ENCODE peak calls at places on chromosomes 6 and 20, in four cellular contexts. One of them, this sample, is unnamed. For H3K4me1, the result is how much of the 10 kb centered on the place peaks cover.

GRCh38 chr20:16222859-16223411 is 350.3 kb downstream of the KIF16B start:
- DNase-seq in naive thymus-derived CD4-positive, alpha-beta T cell: no peak
- DNase-seq in neural progenitor cell: no peak
- DNase-seq in right atrium auricular region: no peak
- DNase-seq in this sample: no peak

GRCh38 chr20:4171538-4172116 is 156.3 kb upstream of the RNF24 start:
- DNase-seq in right atrium auricular region: no peak
- DNase-seq in neural progenitor cell: peak
- DNase-seq in naive thymus-derived CD4-positive, alpha-beta T cell: no peak
- DNase-seq in this sample: no peak

GRCh38 chr6:5679696-5680494 is 326.8 kb downstream of the NRN1 start:
- DNase-seq in right atrium auricular region: no peak
- DNase-seq in neural progenitor cell: no peak
- DNase-seq in naive thymus-derived CD4-positive, alpha-beta T cell: no peak
- DNase-seq in this sample: no peak

GRCh38 chr6:134080171-134080795 is 27.9 kb upstream of the SLC2A12 start:
- DNase-seq in right atrium auricular region: no peak
- DNase-seq in neural progenitor cell: no peak
- DNase-seq in naive thymus-derived CD4-positive, alpha-beta T cell: no peak
- DNase-seq in this sample: no peak

GRCh38 chr20:3398681-3399252 is 8.7 kb downstream of the DNAAF9 start:
- DNase-seq in neural progenitor cell: no peak
- DNase-seq in naive thymus-derived CD4-positive, alpha-beta T cell: no peak
- DNase-seq in right atrium auricular region: no peak
- DNase-seq in this sample: no peak

GRCh38 chr6:12162203-12162602 is 128.0 kb upstream of the EDN1 start:
- DNase-seq in neural progenitor cell: no peak
- DNase-seq in right atrium auricular region: no peak
- DNase-seq in naive thymus-derived CD4-positive, alpha-beta T cell: no peak
- DNase-seq in this sample: no peak

GRCh38 chr6:15520616-15521203 is 142.1 kb downstream of the DTNBP1 start:
- DNase-seq in neural progenitor cell: no peak
- DNase-seq in naive thymus-derived CD4-positive, alpha-beta T cell: no peak
- DNase-seq in right atrium auricular region: no peak
- DNase-seq in this sample: no peak

GRCh38 chr6:93684339-93684738 is 265.0 kb upstream of the EPHA7 start:
- DNase-seq in right atrium auricular region: no peak
- DNase-seq in neural progenitor cell: no peak
- DNase-seq in naive thymus-derived CD4-positive, alpha-beta T cell: no peak
- DNase-seq in this sample: no peak

GRCh38 chr6:151535476-151536279 is 41.9 kb downstream of the CCDC170 start:
- DNase-seq in naive thymus-derived CD4-positive, alpha-beta T cell: no peak
- DNase-seq in neural progenitor cell: no peak
- DNase-seq in right atrium auricular region: no peak
- DNase-seq in this sample: no peak

GRCh38 chr6:158519354-158519753 is 40.5 kb upstream of the TMEM181 start:
- DNase-seq in neural progenitor cell: no peak
- DNase-seq in right atrium auricular region: no peak
- DNase-seq in naive thymus-derived CD4-positive, alpha-beta T cell: no peak
- DNase-seq in this sample: no peak
- H3K4me1 ChIP-seq in neural progenitor cell: under half
- H3K4me1 ChIP-seq in right atrium auricular region: under half
- H3K4me1 ChIP-seq in naive thymus-derived CD4-positive, alpha-beta T cell: under half
- H3K4me1 ChIP-seq in this sample: under half

GRCh38 chr6:135851442-135852271 is at the start of gene PDE7B:
- DNase-seq in right atrium auricular region: peak
- DNase-seq in neural progenitor cell: peak
- DNase-seq in naive thymus-derived CD4-positive, alpha-beta T cell: peak
- DNase-seq in this sample: peak
- H3K27ac ChIP-seq in right atrium auricular region: peak
- H3K27ac ChIP-seq in neural progenitor cell: peak
- H3K27ac ChIP-seq in naive thymus-derived CD4-positive, alpha-beta T cell: peak
- H3K27ac ChIP-seq in this sample: no peak

GRCh38 chr6:7781240-7781639 is 55.3 kb downstream of the BMP6 start:
- DNase-seq in neural progenitor cell: no peak
- DNase-seq in right atrium auricular region: no peak
- DNase-seq in naive thymus-derived CD4-positive, alpha-beta T cell: no peak
- DNase-seq in this sample: no peak
- H3K4me3 ChIP-seq in neural progenitor cell: no peak
- H3K4me3 ChIP-seq in right atrium auricular region: no peak
- H3K4me3 ChIP-seq in naive thymus-derived CD4-positive, alpha-beta T cell: no peak
- H3K4me3 ChIP-seq in this sample: no peak

GRCh38 chr20:47355489-47356219 is 845 bp downstream of the ZMYND8 start:
- DNase-seq in right atrium auricular region: no peak
- DNase-seq in naive thymus-derived CD4-positive, alpha-beta T cell: no peak
- DNase-seq in neural progenitor cell: peak
- DNase-seq in this sample: no peak

GRCh38 chr20:47356220-47356525 is 326 bp downstream of the ZMYND8 start:
- DNase-seq in right atrium auricular region: no peak
- DNase-seq in neural progenitor cell: no peak
- DNase-seq in naive thymus-derived CD4-positive, alpha-beta T cell: no peak
- DNase-seq in this sample: no peak

GRCh38 chr20:47354388-47354709 is 2.1 kb downstream of the ZMYND8 start:
- DNase-seq in neural progenitor cell: no peak
- DNase-seq in naive thymus-derived CD4-positive, alpha-beta T cell: no peak
- DNase-seq in right atrium auricular region: no peak
- DNase-seq in this sample: no peak

GRCh38 chr20:47353697-47354387 is 2.7 kb downstream of the ZMYND8 start:
- DNase-seq in right atrium auricular region: no peak
- DNase-seq in naive thymus-derived CD4-positive, alpha-beta T cell: no peak
- DNase-seq in neural progenitor cell: no peak
- DNase-seq in this sample: no peak

GRCh38 chr20:47354710-47355488 is 1.6 kb downstream of the ZMYND8 start:
- DNase-seq in right atrium auricular region: no peak
- DNase-seq in naive thymus-derived CD4-positive, alpha-beta T cell: no peak
- DNase-seq in neural progenitor cell: no peak
- DNase-seq in this sample: no peak
- H3K4me1 ChIP-seq in right atrium auricular region: half or more
- H3K4me1 ChIP-seq in naive thymus-derived CD4-positive, alpha-beta T cell: half or more
- H3K4me1 ChIP-seq in neural progenitor cell: half or more
- H3K4me1 ChIP-seq in this sample: half or more

GRCh38 chr20:41175727-41176330 is 38.5 kb downstream of the PLCG1 start:
- DNase-seq in right atrium auricular region: peak
- DNase-seq in neural progenitor cell: no peak
- DNase-seq in naive thymus-derived CD4-positive, alpha-beta T cell: no peak
- DNase-seq in this sample: peak

GRCh38 chr20:41174373-41174772 is 37.0 kb downstream of the PLCG1 start:
- DNase-seq in neural progenitor cell: no peak
- DNase-seq in right atrium auricular region: peak
- DNase-seq in naive thymus-derived CD4-positive, alpha-beta T cell: no peak
- DNase-seq in this sample: no peak

GRCh38 chr20:41173791-41174341 is 36.5 kb downstream of the PLCG1 start:
- DNase-seq in neural progenitor cell: no peak
- DNase-seq in naive thymus-derived CD4-positive, alpha-beta T cell: no peak
- DNase-seq in right atrium auricular region: peak
- DNase-seq in this sample: no peak

GRCh38 chr20:41174782-41175181 is 37.4 kb downstream of the PLCG1 start:
- DNase-seq in right atrium auricular region: peak
- DNase-seq in neural progenitor cell: peak
- DNase-seq in naive thymus-derived CD4-positive, alpha-beta T cell: no peak
- DNase-seq in this sample: no peak

DNA sequence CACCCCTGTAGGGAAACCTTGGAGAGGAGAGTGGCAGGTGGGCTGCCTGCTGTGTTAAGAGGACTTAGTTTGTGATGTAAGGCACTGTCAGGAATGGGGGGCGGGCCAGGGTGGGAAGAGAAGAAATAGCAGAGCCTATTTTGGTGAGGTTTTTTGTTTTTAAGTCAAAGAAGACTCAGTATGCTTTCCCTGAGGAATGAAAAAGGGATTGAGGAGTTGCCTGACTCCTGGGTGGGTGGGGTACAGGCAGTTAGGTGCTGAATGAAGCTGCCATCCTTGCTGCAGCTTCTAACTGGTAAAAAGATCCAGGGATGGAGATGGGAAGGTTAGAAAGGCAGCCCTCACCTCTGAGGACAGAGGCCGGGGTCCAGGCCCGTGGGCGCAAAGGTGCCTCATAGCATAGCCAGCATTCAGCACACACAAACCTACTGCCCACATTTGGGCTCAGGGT is 37.9 kb downstream of the PLCG1 start:
- DNase-seq in right atrium auricular region: peak
- DNase-seq in naive thymus-derived CD4-positive, alpha-beta T cell: no peak
- DNase-seq in neural progenitor cell: no peak
- DNase-seq in this sample: no peak
- H3K27ac ChIP-seq in right atrium auricular region: peak
- H3K27ac ChIP-seq in naive thymus-derived CD4-positive, alpha-beta T cell: peak
- H3K27ac ChIP-seq in neural progenitor cell: peak
- H3K27ac ChIP-seq in this sample: peak